ENCODE peak calls at places on chromosome 2, in four cellular contexts. One of them, this sample, is unnamed.
A peak's percentile ranks its signal among the peaks of the same experiment; 100 is the strongest.

GRCh38 chr2:213188971-213189899 is 37.8 kb upstream of the IKZF2 start:
- DNase-seq in K562: no peak
- DNase-seq in GM12878: no peak
- DNase-seq in endothelial cell of umbilical vein: no peak
- DNase-seq in this sample: peak; percentile 52

GRCh38 chr2:217919781-217920351 is 82.9 kb downstream of the TNS1 start:
- DNase-seq in K562: no peak
- DNase-seq in GM12878: no peak
- DNase-seq in endothelial cell of umbilical vein: peak; percentile 42
- DNase-seq in this sample: peak; percentile 91

GRCh38 chr2:120817956-120818325 is 82.3 kb downstream of the GLI2 start:
- DNase-seq in K562: no peak
- DNase-seq in GM12878: no peak
- DNase-seq in endothelial cell of umbilical vein: no peak
- DNase-seq in this sample: no peak

GRCh38 chr2:69509011-69509749 is 71.9 kb upstream of the NFU1 start:
- DNase-seq in K562: no peak
- DNase-seq in GM12878: no peak
- DNase-seq in endothelial cell of umbilical vein: no peak
- DNase-seq in this sample: peak; percentile 32

GRCh38 chr2:175001546-175001945 is 3.6 kb downstream of the CHN1 start:
- DNase-seq in K562: no peak
- DNase-seq in GM12878: no peak
- DNase-seq in endothelial cell of umbilical vein: no peak
- DNase-seq in this sample: no peak

GRCh38 chr2:222436040-222436413 is 11.7 kb downstream of the SGPP2 start:
- DNase-seq in K562: peak; percentile 1
- DNase-seq in GM12878: no peak
- DNase-seq in endothelial cell of umbilical vein: no peak
- DNase-seq in this sample: no peak

GRCh38 chr2:231017250-231017636 is 20.1 kb upstream of the C2orf72 start:
- DNase-seq in K562: no peak
- DNase-seq in GM12878: no peak
- DNase-seq in endothelial cell of umbilical vein: no peak
- DNase-seq in this sample: no peak

GRCh38 chr2:120564213-120565094 is 171.2 kb upstream of the GLI2 start:
- DNase-seq in K562: no peak
- DNase-seq in GM12878: no peak
- DNase-seq in endothelial cell of umbilical vein: no peak
- DNase-seq in this sample: no peak

GRCh38 chr2:103232882-103233281 is 471.1 kb downstream of the TMEM182 start:
- DNase-seq in K562: no peak
- DNase-seq in GM12878: no peak
- DNase-seq in endothelial cell of umbilical vein: no peak
- DNase-seq in this sample: no peak

GRCh38 chr2:97733341-97734035 is 20.1 kb downstream of the ZAP70 start:
- DNase-seq in K562: no peak
- DNase-seq in GM12878: no peak
- DNase-seq in endothelial cell of umbilical vein: no peak
- DNase-seq in this sample: no peak

GRCh38 chr2:21381421-21381820 is 257.7 kb downstream of the TDRD15 start:
- DNase-seq in K562: no peak
- DNase-seq in GM12878: no peak
- DNase-seq in endothelial cell of umbilical vein: no peak
- DNase-seq in this sample: peak; percentile 86

GRCh38 chr2:229314117-229314516 is 43.0 kb upstream of the PID1 start:
- DNase-seq in K562: no peak
- DNase-seq in GM12878: no peak
- DNase-seq in endothelial cell of umbilical vein: no peak
- DNase-seq in this sample: no peak

GRCh38 chr2:86195055-86195807 is at the start of gene IMMT:
- DNase-seq in K562: peak; percentile 98
- DNase-seq in GM12878: peak; percentile 76
- DNase-seq in endothelial cell of umbilical vein: peak; percentile 98
- DNase-seq in this sample: peak; percentile 95

GRCh38 chr2:45210466-45211195 is 201.4 kb upstream of the SIX2 start:
- DNase-seq in K562: peak; percentile 11
- DNase-seq in GM12878: no peak
- DNase-seq in endothelial cell of umbilical vein: no peak
- DNase-seq in this sample: peak; percentile 60

GRCh38 chr2:75047189-75047812 is 88.9 kb downstream of the POLE4 start:
- DNase-seq in K562: no peak
- DNase-seq in GM12878: no peak
- DNase-seq in endothelial cell of umbilical vein: no peak
- DNase-seq in this sample: peak; percentile 79

GRCh38 chr2:111712361-111712760 is 171.6 kb downstream of the ANAPC1 start:
- DNase-seq in K562: no peak
- DNase-seq in GM12878: no peak
- DNase-seq in endothelial cell of umbilical vein: no peak
- DNase-seq in this sample: no peak

GRCh38 chr2:96485751-96486643 is 19.2 kb downstream of the NEURL3 start:
- DNase-seq in K562: peak; percentile 28
- DNase-seq in GM12878: peak; percentile 97
- DNase-seq in endothelial cell of umbilical vein: peak; percentile 94
- DNase-seq in this sample: peak; percentile 87

GRCh38 chr2:232347369-232347768 is 31.2 kb upstream of the ALPP start:
- DNase-seq in K562: no peak
- DNase-seq in GM12878: no peak
- DNase-seq in endothelial cell of umbilical vein: no peak
- DNase-seq in this sample: no peak

GRCh38 chr2:121925466-121925865 is 170.0 kb downstream of the TSN start:
- DNase-seq in K562: no peak
- DNase-seq in GM12878: no peak
- DNase-seq in endothelial cell of umbilical vein: no peak
- DNase-seq in this sample: no peak

GRCh38 chr2:27494944-27495554 is at the start of gene FNDC4:
- DNase-seq in K562: peak; percentile 41
- DNase-seq in GM12878: no peak
- DNase-seq in endothelial cell of umbilical vein: peak; percentile 37
- DNase-seq in this sample: no peak

GRCh38 chr2:205883026-205883425 is 200.7 kb downstream of the NRP2 start:
- DNase-seq in K562: no peak
- DNase-seq in GM12878: no peak
- DNase-seq in endothelial cell of umbilical vein: no peak
- DNase-seq in this sample: no peak

GRCh38 chr2:217902281-217903141 is 100.3 kb downstream of the TNS1 start:
- DNase-seq in K562: peak; percentile 31
- DNase-seq in GM12878: no peak
- DNase-seq in endothelial cell of umbilical vein: peak; percentile 81
- DNase-seq in this sample: peak; percentile 88

GRCh38 chr2:236365258-236366048 is 101.2 kb upstream of the ASB18 start:
- DNase-seq in K562: no peak
- DNase-seq in GM12878: no peak
- DNase-seq in endothelial cell of umbilical vein: no peak
- DNase-seq in this sample: no peak

GRCh38 chr2:167803449-167803988 is 443.9 kb downstream of the STK39 start:
- DNase-seq in K562: no peak
- DNase-seq in GM12878: no peak
- DNase-seq in endothelial cell of umbilical vein: no peak
- DNase-seq in this sample: no peak

GRCh38 chr2:42129487-42129852 is 39.7 kb upstream of the EML4 start:
- DNase-seq in K562: no peak
- DNase-seq in GM12878: no peak
- DNase-seq in endothelial cell of umbilical vein: no peak
- DNase-seq in this sample: no peak

GRCh38 chr2:69915050-69915945 is at the start of gene MXD1:
- DNase-seq in K562: peak; percentile 48
- DNase-seq in GM12878: no peak
- DNase-seq in endothelial cell of umbilical vein: no peak
- DNase-seq in this sample: no peak

GRCh38 chr2:68403199-68403644 is 38.1 kb downstream of the PLEK start:
- DNase-seq in K562: peak; percentile 88
- DNase-seq in GM12878: no peak
- DNase-seq in endothelial cell of umbilical vein: no peak
- DNase-seq in this sample: no peak

GRCh38 chr2:80530442-80531064 is 226.0 kb upstream of the LRRTM1 start:
- DNase-seq in K562: no peak
- DNase-seq in GM12878: peak; percentile 82
- DNase-seq in endothelial cell of umbilical vein: no peak
- DNase-seq in this sample: no peak

GRCh38 chr2:203551653-203552250 is 16.7 kb upstream of the RAPH1 start:
- DNase-seq in K562: no peak
- DNase-seq in GM12878: no peak
- DNase-seq in endothelial cell of umbilical vein: no peak
- DNase-seq in this sample: peak; percentile 70

GRCh38 chr2:144441711-144442141 is 78.2 kb downstream of the ZEB2 start:
- DNase-seq in K562: peak; percentile 82
- DNase-seq in GM12878: no peak
- DNase-seq in endothelial cell of umbilical vein: no peak
- DNase-seq in this sample: no peak

GRCh38 chr2:109242654-109243331 is 113.8 kb downstream of the SH3RF3 start:
- DNase-seq in K562: no peak
- DNase-seq in GM12878: no peak
- DNase-seq in endothelial cell of umbilical vein: peak; percentile 81
- DNase-seq in this sample: peak; percentile 94

GRCh38 chr2:65796259-65796658 is 363.9 kb upstream of the SPRED2 start:
- DNase-seq in K562: no peak
- DNase-seq in GM12878: no peak
- DNase-seq in endothelial cell of umbilical vein: no peak
- DNase-seq in this sample: no peak
- TF ChIP-seq FOS in K562: no peak
- TF ChIP-seq FOS in GM12878: no peak
- TF ChIP-seq FOS in endothelial cell of umbilical vein: no peak
- TF ChIP-seq FOS in this sample: no peak

GRCh38 chr2:65662654-65663432 is 230.4 kb upstream of the SPRED2 start:
- DNase-seq in K562: no peak
- DNase-seq in GM12878: no peak
- DNase-seq in endothelial cell of umbilical vein: no peak
- DNase-seq in this sample: peak; percentile 93
- H3K9ac ChIP-seq in K562: no peak overlapping the region
- H3K9ac ChIP-seq in GM12878: no peak overlapping the region
- H3K9ac ChIP-seq in endothelial cell of umbilical vein: no peak overlapping the region
- H3K9ac ChIP-seq in this sample: no peak overlapping the region

DNA sequence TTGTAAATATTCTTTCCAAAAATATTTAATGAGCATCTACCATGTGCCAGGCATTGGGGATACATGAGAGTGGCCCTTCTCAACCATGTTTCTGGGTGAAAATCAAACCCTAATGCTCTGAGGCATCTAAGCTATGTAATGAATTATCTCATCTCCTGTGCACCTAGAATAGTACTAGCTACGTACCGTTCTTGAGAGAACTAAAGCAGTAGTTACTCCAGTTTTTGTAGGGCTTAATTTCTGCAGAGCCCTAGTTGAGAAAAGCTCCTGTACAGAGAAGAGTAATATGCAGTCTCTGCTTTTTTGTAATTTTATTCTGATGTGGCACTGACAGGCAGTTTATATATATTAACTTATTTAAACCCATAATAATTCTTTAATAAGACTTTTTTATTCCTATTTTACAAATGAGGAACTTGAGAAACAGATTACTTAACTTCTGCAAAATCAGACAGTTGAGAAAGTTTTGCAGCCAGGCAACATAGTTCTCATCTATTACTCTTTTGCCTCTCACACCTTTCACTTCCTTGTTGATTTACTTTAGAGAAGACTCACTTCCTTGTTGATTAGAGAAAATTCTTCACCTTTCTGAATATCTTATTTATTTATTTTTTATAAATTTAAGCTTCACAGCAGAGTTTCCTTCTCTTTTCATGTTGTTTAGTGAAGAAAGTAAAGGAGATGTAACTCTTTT is 3.1 kb downstream of the SPOPL start:
- DNase-seq in K562: no peak
- DNase-seq in GM12878: no peak
- DNase-seq in endothelial cell of umbilical vein: no peak
- DNase-seq in this sample: no peak
- TF ChIP-seq FOS in K562: no peak
- TF ChIP-seq FOS in GM12878: no peak
- TF ChIP-seq FOS in endothelial cell of umbilical vein: no peak
- TF ChIP-seq FOS in this sample: no peak

DNA sequence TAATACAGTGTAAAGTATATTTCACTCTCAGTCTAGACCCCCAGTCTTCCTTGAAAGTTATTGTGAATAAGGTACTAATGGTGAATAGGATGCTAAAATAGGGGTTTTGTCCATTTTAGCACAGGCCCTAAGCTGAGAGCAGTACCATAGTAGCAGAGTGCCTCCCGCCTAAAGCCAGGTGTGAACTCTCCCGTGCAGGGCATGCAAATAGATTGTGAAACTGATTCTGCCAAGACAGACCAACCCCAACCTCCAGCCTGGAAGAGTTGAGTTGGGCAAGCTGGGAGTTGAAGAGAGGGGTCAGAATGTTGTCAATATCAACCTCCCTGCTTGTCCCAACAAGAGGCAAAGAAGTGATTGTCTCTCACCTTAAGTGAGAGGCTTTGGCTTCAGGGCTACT is 97.4 kb upstream of the CYRIA start:
- DNase-seq in K562: no peak
- DNase-seq in GM12878: no peak
- DNase-seq in endothelial cell of umbilical vein: no peak
- DNase-seq in this sample: no peak
- H3K9ac ChIP-seq in K562: no peak overlapping the region
- H3K9ac ChIP-seq in GM12878: no peak overlapping the region
- H3K9ac ChIP-seq in endothelial cell of umbilical vein: no peak overlapping the region
- H3K9ac ChIP-seq in this sample: no peak overlapping the region

GRCh38 chr2:201058914-201059313 is 12.6 kb downstream of the HYCC2 start:
- DNase-seq in K562: peak; percentile 59
- DNase-seq in GM12878: no peak
- DNase-seq in endothelial cell of umbilical vein: no peak
- DNase-seq in this sample: no peak

GRCh38 chr2:201059961-201060525 is 11.4 kb downstream of the HYCC2 start:
- DNase-seq in K562: peak; percentile 20
- DNase-seq in GM12878: no peak
- DNase-seq in endothelial cell of umbilical vein: no peak
- DNase-seq in this sample: no peak

GRCh38 chr2:201057089-201057499 is 14.4 kb downstream of the HYCC2 start:
- DNase-seq in K562: no peak
- DNase-seq in GM12878: no peak
- DNase-seq in endothelial cell of umbilical vein: no peak
- DNase-seq in this sample: peak; percentile 29

GRCh38 chr2:201057715-201058248 is 13.7 kb downstream of the HYCC2 start:
- DNase-seq in K562: no peak
- DNase-seq in GM12878: no peak
- DNase-seq in endothelial cell of umbilical vein: no peak
- DNase-seq in this sample: no peak
- TF ChIP-seq FOS in K562: no peak
- TF ChIP-seq FOS in GM12878: no peak
- TF ChIP-seq FOS in endothelial cell of umbilical vein: no peak
- TF ChIP-seq FOS in this sample: no peak

DNA sequence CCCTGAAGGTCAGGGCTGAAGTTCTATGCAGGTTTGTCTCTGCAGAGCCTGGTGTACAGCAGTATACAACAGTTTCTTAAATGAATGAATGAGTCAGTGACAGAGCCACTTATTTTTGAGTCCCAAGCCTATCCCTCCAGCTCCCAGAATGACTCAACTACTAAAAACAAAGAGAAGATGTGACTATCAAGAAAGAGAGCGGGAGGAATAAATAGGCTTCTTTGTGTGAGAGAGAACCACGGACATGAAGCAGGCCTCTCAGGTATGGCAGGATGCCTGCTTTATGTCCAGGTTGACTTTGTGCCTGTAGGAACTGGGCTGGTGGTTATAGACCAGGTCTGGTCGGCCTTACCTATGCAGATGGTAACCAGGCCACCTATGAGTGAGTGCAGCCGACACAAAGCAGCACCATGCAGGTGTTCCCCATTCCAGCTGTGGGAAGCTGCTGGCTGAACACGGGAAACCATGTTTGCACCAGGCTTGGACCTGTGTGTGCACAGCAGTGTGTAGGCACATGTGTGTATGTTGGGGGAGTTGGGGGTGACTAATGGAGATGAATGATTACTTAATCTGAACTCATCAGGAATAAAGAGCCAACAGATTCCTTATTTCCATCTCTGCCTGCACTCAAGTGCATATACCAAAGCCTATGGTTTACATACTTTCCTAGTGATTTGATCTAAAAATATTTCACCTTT is 171.0 kb downstream of the OSR1 start:
- DNase-seq in K562: no peak
- DNase-seq in GM12878: no peak
- DNase-seq in endothelial cell of umbilical vein: no peak
- DNase-seq in this sample: peak; percentile 85
- H3K9ac ChIP-seq in K562: no peak overlapping the region
- H3K9ac ChIP-seq in GM12878: no peak overlapping the region
- H3K9ac ChIP-seq in endothelial cell of umbilical vein: no peak overlapping the region
- H3K9ac ChIP-seq in this sample: no peak overlapping the region